ENCODE peak calls at places on chromosomes 11 and 22, in five cellular contexts. Y, X, B, A and Q are unnamed samples.

GRCh38 chr22:40215266-40215665 is 37.5 kb downstream of the TNRC6B start:
- DNase-seq in Y (no peak), X (no peak), B (no peak), A (no peak), Q (peak)

GRCh38 chr11:46413755-46414465 is 22.3 kb upstream of the CHRM4 start:
- DNase-seq in Y (peak), X (no peak), B (peak), A (no peak), Q (no peak)

GRCh38 chr22:26785942-26786341 is 128.6 kb downstream of the MIAT start:
- DNase-seq in Y (no peak), X (no peak), B (no peak), A (no peak), Q (no peak)

GRCh38 chr11:115636686-115637555 is 132.7 kb upstream of the CADM1 start:
- DNase-seq in Y (no peak), X (no peak), B (no peak), A (no peak), Q (no peak)

GRCh38 chr11:9755561-9755960 is 91.7 kb downstream of the SWAP70 start:
- DNase-seq in Y (no peak), X (no peak), B (no peak), A (no peak), Q (no peak)

GRCh38 chr11:66311965-66312548 is 4.8 kb downstream of the CD248 start:
- DNase-seq in Y (peak), X (peak), B (peak), A (peak), Q (peak)

GRCh38 chr11:8354622-8355417 is 91.1 kb upstream of the LMO1 start:
- DNase-seq in Y (no peak), X (no peak), B (no peak), A (no peak), Q (peak)

GRCh38 chr11:30585892-30586250 is 282 bp downstream of the MPPED2 start:
- DNase-seq in Y (no peak), X (no peak), B (no peak), A (no peak), Q (no peak)

GRCh38 chr11:115792903-115793302 is 288.7 kb upstream of the CADM1 start:
- DNase-seq in Y (no peak), X (no peak), B (no peak), A (no peak), Q (no peak)

GRCh38 chr11:22875869-22876473 is 15.7 kb upstream of the CCDC179 start:
- DNase-seq in Y (peak), X (peak), B (peak), A (peak), Q (peak)

GRCh38 chr11:102139081-102139498 is 28.8 kb downstream of the YAP1 start:
- DNase-seq in Y (no peak), X (no peak), B (no peak), A (no peak), Q (no peak)

GRCh38 chr22:20627432-20627831 is 120.0 kb downstream of the MED15 start:
- DNase-seq in Y (no peak), X (no peak), B (no peak), A (no peak), Q (no peak)

GRCh38 chr11:77191429-77191822 is 63.4 kb downstream of the MYO7A start:
- DNase-seq in Y (peak), X (peak), B (no peak), A (peak), Q (no peak)

GRCh38 chr11:64021742-64022067 is 14.0 kb upstream of the FLRT1 start:
- DNase-seq in Y (no peak), X (no peak), B (no peak), A (peak), Q (no peak)

GRCh38 chr22:37643225-37643847 is 3.9 kb downstream of the SH3BP1 start:
- DNase-seq in Y (peak), X (no peak), B (no peak), A (peak), Q (peak)

GRCh38 chr22:37228106-37229011 is 15.7 kb downstream of the RAC2 start:
- DNase-seq in Y (no peak), X (peak), B (no peak), A (no peak), Q (no peak)

GRCh38 chr11:69657911-69658605 is 17.1 kb downstream of the LTO1 start:
- DNase-seq in Y (no peak), X (no peak), B (peak), A (no peak), Q (no peak)

GRCh38 chr11:33723238-33723881 is 12.9 kb downstream of the CD59 start:
- DNase-seq in Y (peak), X (peak), B (no peak), A (peak), Q (peak)

GRCh38 chr22:43151251-43152000 is at the start of gene TSPO:
- DNase-seq in Y (peak), X (no peak), B (no peak), A (peak), Q (peak)

DNA sequence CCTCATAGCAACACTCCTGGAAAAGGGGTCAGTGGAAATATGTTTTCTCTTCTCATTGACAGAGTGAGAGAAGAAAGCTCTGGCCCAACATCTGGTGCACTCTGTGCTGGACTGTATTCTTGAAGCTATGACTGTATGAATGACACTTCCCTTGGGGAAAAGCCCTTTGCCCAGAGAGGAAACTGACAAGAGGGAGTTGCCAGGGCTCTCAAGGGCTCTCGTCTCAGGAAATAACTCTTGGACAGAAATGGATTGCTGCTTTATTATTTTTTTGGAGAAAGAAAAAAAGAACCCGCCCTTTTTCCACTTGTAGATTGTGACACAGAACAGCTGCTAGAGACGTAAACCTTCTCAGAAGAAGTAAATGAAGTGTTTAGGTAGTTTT is 11.4 kb downstream of the ETS1 start:
- DNase-seq in Y (no peak), X (no peak), B (no peak), A (no peak), Q (peak)
- TF ChIP-seq MAX in Y (no peak), X (no peak), B (no peak), A (no peak), Q (no peak)

DNA sequence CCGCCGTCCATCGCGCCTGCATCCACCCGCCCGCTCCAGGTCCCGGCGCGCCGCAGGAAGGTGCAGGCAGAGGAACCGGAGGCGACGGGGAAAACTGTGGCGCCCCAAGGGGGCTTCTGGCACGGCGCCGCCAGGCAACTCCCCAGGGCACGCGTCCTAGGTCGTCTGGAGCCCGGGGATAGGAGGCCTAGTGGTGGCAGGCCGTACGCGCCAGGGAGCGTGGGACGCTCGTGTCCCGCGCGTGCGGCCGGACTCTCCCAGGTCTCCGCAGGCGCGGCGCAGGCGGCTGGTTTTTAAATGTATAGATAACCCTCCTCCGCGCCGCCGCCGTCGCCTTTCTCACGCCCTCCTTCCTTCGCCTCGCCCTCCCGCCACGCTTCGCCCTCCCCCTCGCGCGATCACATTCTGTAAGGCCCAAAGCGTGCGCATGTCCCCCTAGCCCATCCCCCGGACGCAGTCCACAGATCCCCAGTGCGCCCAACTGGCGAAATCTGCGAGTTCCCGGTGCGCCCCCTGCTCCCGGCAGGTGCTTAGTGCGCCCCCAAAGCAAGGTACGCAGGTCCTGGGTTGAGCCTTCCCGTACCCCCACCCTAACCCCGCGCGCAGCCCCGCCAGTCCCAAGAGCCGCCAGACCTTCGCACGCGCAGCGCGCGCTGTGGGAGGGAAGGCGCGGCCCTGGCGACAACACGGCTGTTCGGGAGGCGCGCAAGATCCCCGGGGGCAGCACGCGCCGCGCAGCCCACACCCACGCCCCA is at the start of gene ASCL2:
- DNase-seq in Y (no peak), X (no peak), B (no peak), A (peak), Q (peak)
- H3K4me3 ChIP-seq in Y (peak), X (peak), B (peak), A (peak), Q (peak)

GRCh38 chr22:21840236-21840823 is 27.1 kb downstream of the MAPK1 start:
- DNase-seq in Y (no peak), X (no peak), B (no peak), A (no peak), Q (no peak)

GRCh38 chr22:21842946-21843345 is 24.5 kb downstream of the MAPK1 start:
- DNase-seq in Y (no peak), X (no peak), B (no peak), A (no peak), Q (no peak)

GRCh38 chr22:21841422-21841821 is 26.0 kb downstream of the MAPK1 start:
- DNase-seq in Y (no peak), X (no peak), B (peak), A (no peak), Q (no peak)

GRCh38 chr22:21837184-21837979 is 30.1 kb downstream of the MAPK1 start:
- DNase-seq in Y (peak), X (peak), B (peak), A (peak), Q (no peak)

DNA sequence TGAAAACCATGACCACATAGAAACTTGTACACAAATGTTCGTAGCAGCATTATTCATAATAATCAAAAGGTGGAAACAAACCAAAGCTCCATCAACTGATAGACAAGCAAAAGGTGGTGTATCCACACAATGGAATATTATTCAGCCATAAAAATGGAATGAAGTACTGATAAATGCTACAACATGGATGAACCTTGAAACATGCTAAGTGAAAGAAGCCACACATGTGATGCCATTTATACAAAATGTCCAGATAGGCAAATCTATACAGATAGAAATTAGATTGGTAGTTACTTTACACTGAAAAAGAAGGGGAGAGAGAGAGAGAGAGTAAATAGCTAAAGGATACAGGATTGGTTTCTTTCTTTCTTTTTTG is 27.7 kb downstream of the MAPK1 start:
- DNase-seq in Y (no peak), X (no peak), B (no peak), A (no peak), Q (no peak)
- TF ChIP-seq MAX in Y (no peak), X (no peak), B (no peak), A (no peak), Q (no peak)

GRCh38 chr22:31637938-31638618 is 23.9 kb downstream of the PISD start:
- DNase-seq in Y (no peak), X (no peak), B (no peak), A (no peak), Q (peak)
- H3K4me3 ChIP-seq in Y (no peak), X (no peak), B (no peak), A (no peak), Q (peak)

GRCh38 chr11:24386551-24387404 is 110.1 kb upstream of the LUZP2 start:
- DNase-seq in Y (no peak), X (no peak), B (peak), A (no peak), Q (peak)
- TF ChIP-seq MAX in Y (no peak), X (no peak), B (no peak), A (no peak), Q (no peak)

GRCh38 chr11:12085371-12086251 is 24.8 kb upstream of the MICAL2 start:
- DNase-seq in Y (peak), X (no peak), B (peak), A (no peak), Q (no peak)
- H3K4me3 ChIP-seq in Y (no peak), X (peak), B (no peak), A (no peak), Q (no peak)

DNA sequence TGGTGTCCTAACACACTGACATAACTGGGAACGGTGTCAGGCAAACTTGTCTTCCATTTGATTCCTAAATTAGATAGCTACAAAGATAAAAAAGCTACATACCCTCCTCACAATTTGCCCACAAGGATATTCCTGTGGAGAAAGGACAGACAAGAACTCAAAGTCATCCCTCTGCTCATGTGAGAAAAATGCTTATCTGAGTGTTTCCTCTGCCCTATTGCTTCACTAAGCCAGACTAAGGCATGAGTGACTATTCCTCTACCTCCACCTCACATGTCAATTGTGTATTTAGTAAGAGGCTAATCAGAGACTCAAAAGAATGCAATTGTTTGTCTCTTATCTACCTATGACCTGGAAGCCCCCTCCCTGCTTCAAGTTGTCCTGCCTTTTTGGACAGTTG is 247.7 kb downstream of the DDX10 start:
- DNase-seq in Y (no peak), X (no peak), B (peak), A (no peak), Q (no peak)
- TF ChIP-seq MAX in Y (no peak), X (no peak), B (no peak), A (no peak), Q (no peak)